ENCODE peak calls at places on chromosomes 16 and 17, in four cellular contexts. Q is nucleus accumbens, T is prostate gland, X is choroid plexus epithelial cell. B is an unnamed sample.

GRCh38 chr17:35766489-35766877 is 5.8 kb downstream of the C17orf50 start:
- DNase-seq in T (no peak), X (no peak), Q (no peak), B (no peak)

GRCh38 chr17:10247806-10248334 is 49.5 kb upstream of the GAS7 start:
- DNase-seq in Q (no peak), T (no peak), X (no peak), B (no peak)

GRCh38 chr17:57945999-57946797 is 9.0 kb downstream of the CUEDC1 start:
- DNase-seq in Q (no peak), T (peak; percentile 73), X (no peak), B (peak; percentile 58)

GRCh38 chr17:54982399-54982798 is 13.8 kb downstream of the STXBP4 start:
- DNase-seq in X (peak; percentile 97), Q (no peak), T (no peak), B (peak; percentile 66)

GRCh38 chr16:12330977-12331376 is 354.4 kb downstream of the SNX29 start:
- DNase-seq in Q (no peak), T (no peak), X (no peak), B (no peak)

GRCh38 chr16:82329070-82329469 is 159.0 kb upstream of the MPHOSPH6 start:
- DNase-seq in Q (no peak), X (no peak), T (peak; percentile 10), B (no peak)

GRCh38 chr17:42276359-42276608 is at the start of gene STAT5B:
- DNase-seq in T (peak; percentile 64), Q (peak; percentile 45), X (peak; percentile 56), B (peak; percentile 55)

GRCh38 chr16:65658339-65659275 is 536.7 kb upstream of the CDH11 start:
- DNase-seq in Q (no peak), X (peak; percentile 84), T (peak; percentile 64), B (peak; percentile 86)

GRCh38 chr17:66667491-66668030 is 167.4 kb upstream of the CACNG5 start:
- DNase-seq in T (no peak), Q (no peak), X (no peak), B (no peak)

GRCh38 chr16:10558305-10558704 is 22.1 kb downstream of the EMP2 start:
- DNase-seq in Q (no peak), T (peak; percentile 33), X (no peak), B (no peak)

GRCh38 chr16:70749681-70750601 is 51.0 kb downstream of the VAC14 start:
- DNase-seq in X (peak; percentile 31), Q (peak; percentile 55), T (no peak), B (no peak)

GRCh38 chr17:30716461-30717289 is 107.8 kb downstream of the CRLF3 start:
- DNase-seq in T (no peak), X (peak; percentile 50), Q (no peak), B (peak; percentile 16)

GRCh38 chr17:4018446-4018845 is 54.2 kb upstream of the ATP2A3 start:
- DNase-seq in X (no peak), T (no peak), Q (no peak), B (no peak)

GRCh38 chr17:8069587-8069860 is 18.0 kb downstream of the ALOX12B start:
- DNase-seq in T (no peak), X (no peak), Q (no peak), B (no peak)

GRCh38 chr17:78230252-78230962 is 1.0 kb upstream of the TMEM235 start:
- DNase-seq in X (no peak), T (no peak), Q (no peak), B (no peak)

GRCh38 chr16:74192281-74192680 is 104.3 kb upstream of the PSMD7 start:
- DNase-seq in X (no peak), T (no peak), Q (no peak), B (no peak)

GRCh38 chr16:49003992-49004391 is 277.6 kb downstream of the CBLN1 start:
- DNase-seq in T (no peak), Q (no peak), X (no peak), B (no peak)

GRCh38 chr17:68033636-68034451 is 1.7 kb upstream of the KPNA2 start:
- DNase-seq in T (no peak), X (peak; percentile 92), Q (no peak), B (peak; percentile 65)

GRCh38 chr17:47423406-47424295 is 99.9 kb downstream of the EFCAB13 start:
- DNase-seq in X (peak; percentile 5), T (peak; percentile 17), Q (no peak), B (no peak)

GRCh38 chr16:79598341-79599181 is 2.0 kb downstream of the MAF start:
- DNase-seq in T (peak; percentile 38), X (peak; percentile 54), Q (peak; percentile 36), B (no peak)